ENCODE peak calls at places on chromosome 7, in eight cellular contexts. I is neural progenitor cell, D is left ventricle myocardium inferior, U is sciatic nerve, R is cardiac fibroblast, K is DMS 273 treated with DMSO at 0.1 percent for 48 hours, F is ovary, P is T-helper 1 cell. O is an unnamed sample.

GRCh38 chr7:86784765-86785164 is 141.1 kb downstream of the GRM3 start:
- DNase-seq in I (no peak), D (no peak), U (no peak), R (no peak), K (no peak), F (no peak), P (no peak), O (no peak)

GRCh38 chr7:132618271-132618955 is 42.1 kb upstream of the PLXNA4 start:
- DNase-seq in I (no peak), D (no peak), U (no peak), R (no peak), K (no peak), F (no peak), P (no peak), O (no peak)

GRCh38 chr7:30421647-30422196 is 56.9 kb downstream of the NOD1 start:
- DNase-seq in I (no peak), D (no peak), U (no peak), R (no peak), K (no peak), F (no peak), P (no peak), O (no peak)

GRCh38 chr7:93018666-93019065 is 99.1 kb downstream of the SAMD9 start:
- DNase-seq in I (no peak), D (no peak), U (no peak), R (no peak), K (no peak), F (no peak), P (no peak), O (no peak)

GRCh38 chr7:35738889-35739288 is 44.0 kb upstream of the HERPUD2 start:
- DNase-seq in I (no peak), D (no peak), U (no peak), R (no peak), K (no peak), F (no peak), P (no peak), O (no peak)

GRCh38 chr7:44278451-44279161 is 46.8 kb downstream of the CAMK2B start:
- DNase-seq in I (no peak), D (peak), U (peak), R (no peak), K (no peak), F (peak), P (no peak), O (no peak)

GRCh38 chr7:43904533-43905208 is 1.7 kb downstream of the URGCP start:
- DNase-seq in I (no peak), D (no peak), U (no peak), R (no peak), K (no peak), F (no peak), P (no peak), O (no peak)

GRCh38 chr7:27961255-27961654 is 219.3 kb downstream of the JAZF1 start:
- DNase-seq in I (no peak), D (no peak), U (no peak), R (no peak), K (no peak), F (no peak), P (no peak), O (no peak)

GRCh38 chr7:81608748-81609382 is 161.0 kb downstream of the HGF start:
- DNase-seq in I (no peak), D (no peak), U (no peak), R (peak), K (no peak), F (no peak), P (no peak), O (no peak)

GRCh38 chr7:133530682-133531081 is 277.8 kb downstream of the EXOC4 start:
- DNase-seq in I (no peak), D (no peak), U (no peak), R (peak), K (no peak), F (no peak), P (no peak), O (no peak)

GRCh38 chr7:111076205-111076604 is 14.7 kb upstream of the LRRN3 start:
- DNase-seq in I (no peak), D (no peak), U (no peak), R (no peak), K (no peak), F (no peak), P (no peak), O (no peak)

GRCh38 chr7:35267372-35267771 is 13.5 kb upstream of the TBX20 start:
- DNase-seq in I (no peak), D (no peak), U (no peak), R (no peak), K (no peak), F (no peak), P (no peak), O (no peak)

GRCh38 chr7:96069361-96069760 is 252.5 kb downstream of the SLC25A13 start:
- DNase-seq in I (no peak), D (no peak), U (no peak), R (no peak), K (peak), F (no peak), P (no peak), O (no peak)

GRCh38 chr7:136657332-136657942 is 211.0 kb upstream of the CHRM2 start:
- DNase-seq in I (no peak), D (no peak), U (no peak), R (no peak), K (no peak), F (no peak), P (no peak), O (no peak)